ENCODE peak calls at places on chromosomes 16 and 17, in five cellular contexts. M is H1, S is GM12878, X is HepG2, H is K562. G is an unnamed sample.

GRCh38 chr17:79905832-79906231 is 66.6 kb upstream of the CBX4 start:
- DNase-seq in M (no peak), S (no peak), X (peak), H (peak), G (peak)

GRCh38 chr16:15996432-15997109 is 47.2 kb downstream of the ABCC1 start:
- DNase-seq in M (no peak), S (no peak), X (peak), H (peak), G (peak)

GRCh38 chr17:910503-911194 is 68.9 kb downstream of the NXN start:
- DNase-seq in M (no peak), S (no peak), X (no peak), H (no peak), G (no peak)

GRCh38 chr16:51648521-51648920 is 497.5 kb upstream of the SALL1 start:
- DNase-seq in M (no peak), S (no peak), X (no peak), H (no peak), G (no peak)

GRCh38 chr17:15501282-15501681 is 33.9 kb upstream of the CDRT4 start:
- DNase-seq in M (no peak), S (no peak), X (no peak), H (no peak), G (no peak)

GRCh38 chr17:40259505-40259904 is 28.2 kb upstream of the CDC6 start:
- DNase-seq in M (no peak), S (no peak), X (no peak), H (no peak), G (no peak)

GRCh38 chr17:29569245-29569950 is 897 bp downstream of the TP53I13 start:
- DNase-seq in M (no peak), S (no peak), X (no peak), H (peak), G (peak)

GRCh38 chr17:29572691-29573557 is 4.4 kb downstream of the TP53I13 start:
- DNase-seq in M (peak), S (no peak), X (no peak), H (peak), G (peak)

GRCh38 chr17:59521465-59522126 is 43.8 kb upstream of the DHX40 start:
- DNase-seq in M (peak), S (peak), X (peak), H (peak), G (peak)

GRCh38 chr16:57093845-57094564 is 1.6 kb downstream of the CPNE2 start:
- DNase-seq in M (no peak), S (no peak), X (no peak), H (no peak), G (no peak)

GRCh38 chr16:50198802-50199410 is 45.8 kb downstream of the TENT4B start:
- DNase-seq in M (no peak), S (no peak), X (peak), H (no peak), G (no peak)

GRCh38 chr17:7237761-7238417 is 1.4 kb downstream of the PHF23 start:
- DNase-seq in M (peak), S (no peak), X (peak), H (peak), G (peak)

GRCh38 chr17:8735336-8735939 is 9.2 kb downstream of the CCDC42 start:
- DNase-seq in M (no peak), S (no peak), X (no peak), H (no peak), G (no peak)

GRCh38 chr16:84825896-84826557 is 6.2 kb downstream of the CRISPLD2 start:
- DNase-seq in M (no peak), S (no peak), X (no peak), H (no peak), G (no peak)

GRCh38 chr16:84827897-84828296 is 8.1 kb downstream of the CRISPLD2 start:
- DNase-seq in M (no peak), S (no peak), X (no peak), H (no peak), G (no peak)

GRCh38 chr16:84828322-84828721 is 8.5 kb downstream of the CRISPLD2 start:
- DNase-seq in M (no peak), S (no peak), X (no peak), H (no peak), G (no peak)

GRCh38 chr16:84826558-84826941 is 6.8 kb downstream of the CRISPLD2 start:
- DNase-seq in M (no peak), S (no peak), X (no peak), H (no peak), G (peak)

GRCh38 chr16:84827131-84827574 is 7.4 kb downstream of the CRISPLD2 start:
- DNase-seq in M (no peak), S (no peak), X (no peak), H (no peak), G (peak)
- TF ChIP-seq USF2 in M (no peak), S (no peak), X (no peak), H (no peak), G (no peak)

DNA sequence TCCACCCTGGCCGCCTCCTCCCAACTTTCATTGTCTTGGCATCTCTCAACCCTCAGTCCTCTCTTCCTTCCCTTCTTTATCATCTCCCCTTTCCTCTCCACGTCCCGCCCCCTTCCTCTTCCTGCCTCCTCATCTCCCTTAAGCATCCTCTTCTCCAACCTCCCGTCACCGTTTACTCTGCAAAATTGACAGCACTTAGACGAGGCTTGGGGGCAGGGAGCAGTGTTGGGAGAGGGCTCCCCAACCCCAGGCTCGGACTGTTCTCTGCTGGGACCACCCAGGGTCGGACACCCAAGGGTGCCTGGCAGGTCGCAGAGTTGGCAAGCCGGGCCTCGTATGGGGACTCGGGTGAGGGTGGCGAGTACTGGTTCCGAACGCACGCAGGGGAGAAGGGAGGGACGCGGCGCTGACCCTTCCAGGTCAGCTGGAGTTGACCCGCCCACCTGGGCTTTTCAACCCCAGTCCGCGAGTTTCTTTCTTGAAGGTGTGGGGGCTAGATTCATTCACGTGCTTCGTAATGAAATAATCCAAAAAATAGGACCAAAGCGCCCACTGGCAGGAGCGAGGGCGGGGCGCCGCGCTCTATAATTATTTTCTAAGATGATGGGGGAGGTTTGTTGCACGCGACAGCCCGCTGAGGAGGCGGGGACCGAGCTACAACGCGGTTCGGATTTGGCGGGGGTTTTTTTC is 775 bp upstream of the PAGR1 start:
- DNase-seq in M (peak), S (no peak), X (no peak), H (peak), G (no peak)
- TF ChIP-seq SIN3A in M (no peak), S (no peak), X (no peak), H (no peak), G (no peak)

DNA sequence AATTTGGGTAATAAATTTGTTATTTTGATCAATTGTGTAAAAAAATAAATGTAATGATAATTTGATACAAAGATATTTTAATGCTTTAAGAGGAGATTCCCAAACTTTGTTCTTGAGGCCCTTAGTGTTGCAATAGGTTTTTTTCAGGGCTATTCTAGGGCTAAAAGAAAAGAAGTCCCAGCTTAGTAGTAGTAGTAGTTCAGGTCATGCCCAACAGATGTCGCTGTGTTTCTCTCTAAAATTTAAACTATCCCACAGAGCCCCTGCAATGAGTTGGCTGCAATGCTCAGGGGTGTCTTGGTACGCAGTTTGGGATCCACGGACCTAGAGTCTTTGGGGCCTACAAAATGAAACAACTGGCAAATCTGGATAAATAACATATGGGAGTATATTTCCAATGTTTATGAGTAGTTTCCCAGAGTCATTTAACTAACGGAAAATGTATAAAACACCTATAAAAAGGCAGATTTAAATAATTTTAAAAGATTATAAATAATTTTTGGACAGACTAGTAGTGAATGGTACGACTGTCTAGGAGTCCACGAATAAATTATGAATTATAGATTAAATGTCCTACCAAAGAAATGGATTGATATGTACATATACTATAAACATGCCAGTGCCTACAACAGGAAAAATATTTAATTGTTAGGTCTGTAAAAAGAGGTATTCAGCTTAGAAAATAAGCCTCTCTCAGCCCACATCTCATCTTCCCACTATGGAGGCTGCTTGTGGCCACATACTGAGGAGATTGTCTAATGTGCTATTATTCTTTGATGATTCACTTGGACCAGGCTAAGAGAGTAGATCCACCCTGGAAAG is 228.5 kb upstream of the PMFBP1 start:
- DNase-seq in M (peak), S (peak), X (peak), H (peak), G (peak)
- TF ChIP-seq USF2 in M (no peak), S (no peak), X (no peak), H (no peak), G (no peak)

DNA sequence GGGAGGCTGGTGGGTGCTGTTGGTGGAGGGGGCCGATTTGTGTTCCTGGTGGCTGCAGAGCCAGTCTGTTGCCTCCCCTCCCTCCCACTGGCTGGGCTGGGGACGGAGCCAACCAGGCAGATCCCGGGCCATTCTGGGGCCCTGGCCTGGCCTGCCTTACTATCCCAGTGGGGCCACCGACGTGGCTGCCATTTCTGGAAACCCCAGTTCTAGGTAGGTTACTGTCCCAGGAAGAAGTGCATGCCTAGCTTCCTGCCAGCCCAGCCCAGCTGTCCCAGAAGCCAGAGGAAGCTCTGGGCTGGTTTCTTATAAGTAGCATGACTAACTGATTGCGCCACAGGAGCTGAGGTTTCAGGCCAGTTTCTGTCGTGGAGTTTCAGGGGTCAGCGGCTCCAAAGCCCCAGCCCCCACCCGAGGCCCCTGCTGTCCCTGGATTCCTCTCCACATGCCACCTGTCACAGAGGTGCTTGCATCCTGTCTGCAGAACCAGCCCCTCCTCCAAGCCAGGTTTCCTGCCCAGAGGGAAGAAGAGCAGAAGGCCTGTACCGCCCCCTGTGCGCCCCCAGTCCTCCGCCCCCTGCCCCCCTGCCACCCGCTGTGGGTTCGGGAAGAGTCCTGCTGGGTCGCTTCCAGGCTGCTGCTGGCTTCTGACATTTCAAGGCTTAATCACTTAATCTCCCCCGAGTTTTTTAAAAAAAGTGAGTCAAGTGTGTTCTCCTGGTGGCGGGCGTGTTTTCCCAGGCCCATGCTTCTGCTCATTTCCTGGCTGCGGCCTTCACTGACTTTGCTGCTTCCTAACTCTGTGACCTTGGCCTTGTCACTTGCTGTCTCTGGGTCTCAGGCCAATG is 13.2 kb downstream of the IL4R start:
- DNase-seq in M (peak), S (no peak), X (peak), H (no peak), G (peak)
- TF ChIP-seq SIN3A in M (peak), S (no peak), X (no peak), H (no peak), G (no peak)

GRCh38 chr17:5488752-5489151 is 2.4 kb downstream of the MIS12 start:
- DNase-seq in M (no peak), S (no peak), X (no peak), H (no peak), G (no peak)

GRCh38 chr17:5486206-5487124 is at the start of gene MIS12:
- DNase-seq in M (peak), S (peak), X (peak), H (peak), G (peak)

GRCh38 chr17:5481451-5481850 is 4.5 kb downstream of the DERL2 start:
- DNase-seq in M (no peak), S (no peak), X (no peak), H (no peak), G (no peak)

DNA sequence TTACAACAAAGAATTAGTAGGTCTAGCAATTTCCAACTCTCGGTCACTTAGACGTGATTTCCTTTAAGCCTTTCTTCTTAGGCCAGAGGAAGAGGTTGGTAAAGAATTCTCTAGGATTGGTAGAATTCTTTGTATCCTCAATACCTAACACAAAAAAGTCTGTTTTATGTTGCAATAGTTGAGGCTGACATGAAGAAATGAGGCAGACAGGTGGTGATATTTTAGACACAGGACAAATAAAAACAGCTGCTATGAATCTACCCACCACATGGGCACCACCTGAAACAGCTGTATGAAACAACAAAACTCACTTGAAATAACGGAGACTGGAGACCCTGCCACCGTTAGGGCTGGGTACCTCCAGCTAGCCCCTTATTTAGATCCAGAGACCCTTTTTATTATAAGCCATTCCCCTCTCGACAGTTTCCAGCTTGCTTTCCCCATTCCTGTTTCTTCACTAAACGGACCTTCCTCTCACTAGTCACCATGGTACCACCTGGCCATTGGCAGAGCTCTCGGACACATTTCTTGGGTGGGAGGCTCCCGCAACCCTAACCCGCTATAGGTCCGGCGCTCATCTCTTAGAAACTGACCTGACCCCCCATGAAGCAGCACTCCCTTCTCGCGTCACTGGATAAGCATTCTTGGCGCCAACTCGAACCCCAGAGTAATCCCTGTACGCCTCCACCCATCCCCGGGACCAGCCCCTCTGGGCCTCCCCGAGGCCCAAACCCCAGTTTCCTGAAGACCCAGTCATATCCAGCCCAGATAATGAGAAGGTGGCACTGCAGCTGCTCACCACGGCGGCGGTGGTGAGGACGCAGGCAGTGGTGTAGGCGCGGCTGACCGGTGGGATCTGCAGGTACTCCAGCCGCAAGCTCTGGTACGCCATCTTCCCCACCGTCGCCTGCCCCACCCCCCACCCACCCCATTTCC is at the start of gene DERL2:
- DNase-seq in M (peak), S (no peak), X (peak), H (peak), G (no peak)
- TF ChIP-seq USF2 in M (no peak), S (no peak), X (no peak), H (no peak), G (no peak)

GRCh38 chr17:75152971-75153853 is 1.1 kb downstream of the JPT1 start:
- DNase-seq in M (no peak), S (no peak), X (peak), H (peak), G (peak)
- TF ChIP-seq SIN3A in M (no peak), S (no peak), X (peak), H (peak), G (no peak)

GRCh38 chr17:70041061-70041460 is 34.0 kb upstream of the KCNJ16 start:
- DNase-seq in M (no peak), S (no peak), X (no peak), H (no peak), G (no peak)

GRCh38 chr17:70041575-70041974 is 33.5 kb upstream of the KCNJ16 start:
- DNase-seq in M (no peak), S (no peak), X (no peak), H (no peak), G (no peak)

GRCh38 chr17:70037498-70037897 is 37.5 kb upstream of the KCNJ16 start:
- DNase-seq in M (no peak), S (no peak), X (no peak), H (no peak), G (no peak)

DNA sequence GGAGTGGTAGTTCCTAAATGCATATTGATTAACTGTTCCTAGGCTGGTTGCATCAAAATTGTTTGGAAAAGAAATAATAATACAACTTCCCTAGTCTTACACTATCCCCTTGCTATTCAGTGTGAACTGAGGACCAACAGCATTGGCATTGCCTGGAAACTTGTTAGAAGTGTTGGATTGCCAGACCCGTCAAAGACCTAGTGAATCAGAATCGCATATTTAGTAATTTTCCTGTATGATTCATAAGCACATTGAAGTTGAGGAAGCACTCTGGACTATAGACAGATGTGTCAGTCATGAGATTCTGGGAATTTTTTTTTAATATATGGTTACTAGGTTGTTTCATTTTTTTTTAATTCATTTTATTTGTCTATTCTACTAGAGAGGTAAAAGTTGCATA is 34.7 kb upstream of the KCNJ16 start:
- DNase-seq in M (no peak), S (no peak), X (no peak), H (no peak), G (no peak)
- TF ChIP-seq USF2 in M (no peak), S (no peak), X (no peak), H (no peak), G (no peak)

GRCh38 chr17:17203173-17203730 is 2.9 kb downstream of the PLD6 start:
- DNase-seq in M (no peak), S (no peak), X (no peak), H (no peak), G (no peak)
- TF ChIP-seq SIN3A in M (no peak), S (no peak), X (no peak), H (no peak), G (no peak)